ENCODE peak calls at places on chromosomes 2 and 18, in five cellular contexts. One of them, this sample, is unnamed.

GRCh38 chr2:133812826-133813617 is 244.8 kb upstream of the NCKAP5 start:
- DNase-seq in lung: no peak
- DNase-seq in hepatocyte: peak
- DNase-seq in A549: no peak
- DNase-seq in choroid plexus epithelial cell: no peak
- DNase-seq in this sample: peak

GRCh38 chr2:53445376-53446072 is 322.1 kb upstream of the CHAC2 start:
- DNase-seq in lung: no peak
- DNase-seq in hepatocyte: peak
- DNase-seq in A549: no peak
- DNase-seq in choroid plexus epithelial cell: peak
- DNase-seq in this sample: peak

GRCh38 chr2:113407446-113408099 is 29.9 kb upstream of the ZNG1B start:
- DNase-seq in lung: no peak
- DNase-seq in hepatocyte: peak
- DNase-seq in A549: peak
- DNase-seq in choroid plexus epithelial cell: peak
- DNase-seq in this sample: peak

GRCh38 chr2:176415156-176415870 is 146.1 kb downstream of the MTX2 start:
- DNase-seq in lung: no peak
- DNase-seq in hepatocyte: peak
- DNase-seq in A549: no peak
- DNase-seq in choroid plexus epithelial cell: no peak
- DNase-seq in this sample: no peak

GRCh38 chr2:170271340-170271739 is 93.4 kb downstream of the MYO3B start:
- DNase-seq in lung: no peak
- DNase-seq in hepatocyte: no peak
- DNase-seq in A549: no peak
- DNase-seq in choroid plexus epithelial cell: peak
- DNase-seq in this sample: no peak

GRCh38 chr2:200226652-200227426 is 79.7 kb upstream of the SPATS2L start:
- DNase-seq in lung: peak
- DNase-seq in hepatocyte: no peak
- DNase-seq in A549: no peak
- DNase-seq in choroid plexus epithelial cell: no peak
- DNase-seq in this sample: no peak

GRCh38 chr2:57726294-57726693 is 320.3 kb upstream of the VRK2 start:
- DNase-seq in lung: no peak
- DNase-seq in hepatocyte: no peak
- DNase-seq in A549: no peak
- DNase-seq in choroid plexus epithelial cell: no peak
- DNase-seq in this sample: no peak

GRCh38 chr18:9669016-9669415 is 39.1 kb upstream of the RAB31 start:
- DNase-seq in lung: no peak
- DNase-seq in hepatocyte: no peak
- DNase-seq in A549: no peak
- DNase-seq in choroid plexus epithelial cell: no peak
- DNase-seq in this sample: no peak

GRCh38 chr2:181457121-181457740 is at the start of gene ITGA4:
- DNase-seq in lung: peak
- DNase-seq in hepatocyte: peak
- DNase-seq in A549: peak
- DNase-seq in choroid plexus epithelial cell: peak
- DNase-seq in this sample: peak

GRCh38 chr18:52254367-52254766 is 85.6 kb upstream of the DCC start:
- DNase-seq in lung: no peak
- DNase-seq in hepatocyte: no peak
- DNase-seq in A549: no peak
- DNase-seq in choroid plexus epithelial cell: peak
- DNase-seq in this sample: no peak

DNA sequence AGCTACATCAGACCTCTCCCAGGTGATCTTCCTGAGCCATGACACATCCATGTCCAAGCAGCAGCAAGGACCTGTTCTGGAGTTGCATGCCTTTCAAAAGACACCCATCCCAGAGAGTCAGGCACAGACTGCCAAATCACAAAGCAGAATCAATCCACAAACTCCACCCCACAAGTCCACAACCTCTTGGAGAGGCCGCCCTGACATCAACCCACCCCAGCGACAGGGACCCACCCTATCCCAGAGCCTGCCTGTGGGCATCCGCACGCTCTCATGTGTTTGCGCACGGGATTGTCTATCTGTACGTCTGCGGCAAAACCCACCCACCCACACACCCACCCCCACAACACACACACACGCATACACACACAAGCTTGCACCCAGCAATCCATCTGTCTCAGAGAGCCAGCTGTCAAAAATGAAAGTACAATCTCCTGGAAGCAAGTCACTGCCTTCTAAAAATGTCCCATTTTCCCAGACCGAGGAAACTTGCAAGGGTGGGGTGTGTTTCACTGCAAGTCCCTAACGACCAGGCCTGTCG is 11.9 kb downstream of the SMAD7 start:
- DNase-seq in lung: no peak
- DNase-seq in hepatocyte: no peak
- DNase-seq in A549: no peak
- DNase-seq in choroid plexus epithelial cell: no peak
- DNase-seq in this sample: peak
- H3K4me3 ChIP-seq in lung: no peak
- H3K4me3 ChIP-seq in hepatocyte: no peak
- H3K4me3 ChIP-seq in A549: peak
- H3K4me3 ChIP-seq in choroid plexus epithelial cell: no peak
- H3K4me3 ChIP-seq in this sample: peak

GRCh38 chr2:127645395-127646291 is at the start of gene GPR17:
- DNase-seq in lung: no peak
- DNase-seq in hepatocyte: peak
- DNase-seq in A549: no peak
- DNase-seq in choroid plexus epithelial cell: no peak
- DNase-seq in this sample: no peak

GRCh38 chr2:127641846-127642510 is 4.0 kb upstream of the GPR17 start:
- DNase-seq in lung: no peak
- DNase-seq in hepatocyte: no peak
- DNase-seq in A549: no peak
- DNase-seq in choroid plexus epithelial cell: no peak
- DNase-seq in this sample: no peak

GRCh38 chr2:127642706-127643697 is 3.0 kb upstream of the GPR17 start:
- DNase-seq in lung: no peak
- DNase-seq in hepatocyte: no peak
- DNase-seq in A549: no peak
- DNase-seq in choroid plexus epithelial cell: no peak
- DNase-seq in this sample: no peak

GRCh38 chr2:127644661-127645394 is 1.1 kb upstream of the GPR17 start:
- DNase-seq in lung: no peak
- DNase-seq in hepatocyte: no peak
- DNase-seq in A549: no peak
- DNase-seq in choroid plexus epithelial cell: no peak
- DNase-seq in this sample: no peak

DNA sequence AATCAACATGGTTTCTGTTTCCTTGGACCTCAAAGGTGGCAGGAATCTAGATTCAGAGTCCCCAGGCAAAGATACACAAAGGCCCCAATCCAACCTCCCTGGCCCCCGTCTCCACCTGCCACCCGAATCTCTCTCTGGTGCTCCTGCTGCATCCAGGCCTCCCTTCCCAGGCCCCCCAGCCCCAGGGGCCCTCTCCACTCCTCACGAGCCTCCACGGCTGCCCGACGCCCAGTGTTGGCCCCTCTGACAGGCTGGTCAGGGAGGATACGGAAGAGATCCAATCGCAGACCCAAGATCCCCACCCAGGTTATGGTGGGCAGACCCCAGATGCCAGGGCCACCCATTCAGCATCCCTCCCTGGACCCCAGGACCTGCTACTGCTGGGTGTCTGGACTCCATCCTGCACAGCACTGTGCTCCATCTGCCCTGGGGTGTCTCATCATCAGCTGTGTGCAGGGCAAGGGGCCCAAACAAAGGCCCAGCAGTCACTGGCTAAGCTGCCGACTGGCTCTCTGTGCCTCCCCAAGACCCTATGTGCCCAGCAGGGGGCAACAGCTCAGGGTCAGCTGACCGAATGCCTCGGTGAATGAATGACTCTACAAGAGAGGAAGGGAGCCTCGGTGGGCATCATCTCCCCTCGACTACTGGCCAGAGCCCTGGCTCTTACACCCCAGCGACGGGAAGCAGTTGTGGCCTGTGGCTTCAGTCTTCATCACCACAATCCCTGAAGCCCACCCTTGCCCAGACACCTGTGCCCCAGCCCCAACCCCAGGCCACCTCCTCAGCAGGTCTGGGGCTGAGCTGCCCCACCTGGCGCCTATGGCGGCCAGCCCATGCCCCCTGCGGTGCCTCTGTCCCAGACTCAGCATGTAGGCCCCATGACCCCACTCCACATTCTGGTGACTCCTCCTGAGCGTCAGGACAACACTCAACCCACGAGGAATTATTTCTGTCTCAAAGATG is 2.0 kb upstream of the GPR17 start:
- DNase-seq in lung: no peak
- DNase-seq in hepatocyte: no peak
- DNase-seq in A549: no peak
- DNase-seq in choroid plexus epithelial cell: no peak
- DNase-seq in this sample: no peak
- TF ChIP-seq CTCF in lung: no peak
- TF ChIP-seq CTCF in hepatocyte: no peak
- TF ChIP-seq CTCF in A549: no peak
- TF ChIP-seq CTCF in choroid plexus epithelial cell: no peak
- TF ChIP-seq CTCF in this sample: peak

GRCh38 chr2:218782529-218782845 is 540 bp downstream of the CYP27A1 start:
- DNase-seq in lung: no peak
- DNase-seq in hepatocyte: peak
- DNase-seq in A549: no peak
- DNase-seq in choroid plexus epithelial cell: peak
- DNase-seq in this sample: peak

GRCh38 chr2:218780851-218781690 is 876 bp upstream of the CYP27A1 start:
- DNase-seq in lung: no peak
- DNase-seq in hepatocyte: peak
- DNase-seq in A549: no peak
- DNase-seq in choroid plexus epithelial cell: no peak
- DNase-seq in this sample: peak

GRCh38 chr2:218780026-218780425 is 1.9 kb upstream of the CYP27A1 start:
- DNase-seq in lung: no peak
- DNase-seq in hepatocyte: no peak
- DNase-seq in A549: no peak
- DNase-seq in choroid plexus epithelial cell: no peak
- DNase-seq in this sample: no peak

GRCh38 chr2:218783612-218784169 is 1.7 kb downstream of the CYP27A1 start:
- DNase-seq in lung: no peak
- DNase-seq in hepatocyte: no peak
- DNase-seq in A549: no peak
- DNase-seq in choroid plexus epithelial cell: no peak
- DNase-seq in this sample: no peak

DNA sequence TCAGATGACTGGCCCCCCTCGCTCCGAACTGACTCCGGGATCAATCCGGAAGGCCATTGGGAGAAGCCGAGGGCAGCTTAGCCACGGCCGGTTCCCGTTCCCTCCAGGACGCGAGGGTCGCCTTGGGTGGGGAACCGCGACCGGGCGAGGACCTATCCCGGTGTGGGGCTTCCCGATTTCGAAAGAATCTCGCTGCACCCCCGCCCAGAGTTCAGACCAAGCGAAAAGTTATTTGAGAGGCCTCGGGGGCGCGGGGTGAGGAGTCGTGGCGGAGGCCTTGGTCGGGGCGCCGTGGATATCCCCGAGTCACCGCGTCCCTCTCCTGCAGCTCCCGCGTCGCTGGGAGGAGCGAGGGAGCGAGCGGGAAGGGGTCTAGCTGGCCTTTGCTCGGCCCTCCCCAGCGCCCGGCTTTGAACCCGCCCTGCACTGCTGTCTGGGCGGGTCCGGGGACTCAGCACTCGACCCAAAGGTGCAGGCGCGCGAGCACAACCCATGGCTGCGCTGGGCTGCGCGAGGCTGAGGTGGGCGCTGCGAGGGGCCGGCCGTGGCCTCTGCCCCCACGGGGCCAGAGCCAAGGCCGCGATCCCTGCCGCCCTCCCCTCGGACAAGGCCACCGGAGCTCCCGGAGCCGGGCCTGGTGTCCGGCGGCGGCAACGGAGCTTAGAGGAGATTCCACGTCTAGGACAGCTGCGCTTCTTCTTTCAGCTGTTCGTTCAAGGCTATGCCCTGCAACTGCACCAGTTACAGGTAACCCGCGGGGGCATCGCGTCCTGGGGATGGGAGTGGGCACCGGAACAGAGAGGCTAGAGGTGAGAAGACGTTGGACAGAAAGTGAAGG is at the start of gene CYP27A1:
- DNase-seq in lung: peak
- DNase-seq in hepatocyte: peak
- DNase-seq in A549: no peak
- DNase-seq in choroid plexus epithelial cell: peak
- DNase-seq in this sample: peak
- H3K4me3 ChIP-seq in lung: peak
- H3K4me3 ChIP-seq in hepatocyte: peak
- H3K4me3 ChIP-seq in A549: no peak
- H3K4me3 ChIP-seq in choroid plexus epithelial cell: peak
- H3K4me3 ChIP-seq in this sample: peak

GRCh38 chr2:166364476-166365161 is 11.1 kb downstream of the SCN9A start:
- DNase-seq in lung: no peak
- DNase-seq in hepatocyte: no peak
- DNase-seq in A549: no peak
- DNase-seq in choroid plexus epithelial cell: no peak
- DNase-seq in this sample: no peak

GRCh38 chr2:166360906-166361305 is 14.8 kb downstream of the SCN9A start:
- DNase-seq in lung: no peak
- DNase-seq in hepatocyte: no peak
- DNase-seq in A549: no peak
- DNase-seq in choroid plexus epithelial cell: no peak
- DNase-seq in this sample: no peak

GRCh38 chr2:166365239-166365638 is 10.5 kb downstream of the SCN9A start:
- DNase-seq in lung: no peak
- DNase-seq in hepatocyte: no peak
- DNase-seq in A549: no peak
- DNase-seq in choroid plexus epithelial cell: no peak
- DNase-seq in this sample: no peak

GRCh38 chr2:166360426-166360825 is 15.3 kb downstream of the SCN9A start:
- DNase-seq in lung: no peak
- DNase-seq in hepatocyte: no peak
- DNase-seq in A549: no peak
- DNase-seq in choroid plexus epithelial cell: no peak
- DNase-seq in this sample: no peak

DNA sequence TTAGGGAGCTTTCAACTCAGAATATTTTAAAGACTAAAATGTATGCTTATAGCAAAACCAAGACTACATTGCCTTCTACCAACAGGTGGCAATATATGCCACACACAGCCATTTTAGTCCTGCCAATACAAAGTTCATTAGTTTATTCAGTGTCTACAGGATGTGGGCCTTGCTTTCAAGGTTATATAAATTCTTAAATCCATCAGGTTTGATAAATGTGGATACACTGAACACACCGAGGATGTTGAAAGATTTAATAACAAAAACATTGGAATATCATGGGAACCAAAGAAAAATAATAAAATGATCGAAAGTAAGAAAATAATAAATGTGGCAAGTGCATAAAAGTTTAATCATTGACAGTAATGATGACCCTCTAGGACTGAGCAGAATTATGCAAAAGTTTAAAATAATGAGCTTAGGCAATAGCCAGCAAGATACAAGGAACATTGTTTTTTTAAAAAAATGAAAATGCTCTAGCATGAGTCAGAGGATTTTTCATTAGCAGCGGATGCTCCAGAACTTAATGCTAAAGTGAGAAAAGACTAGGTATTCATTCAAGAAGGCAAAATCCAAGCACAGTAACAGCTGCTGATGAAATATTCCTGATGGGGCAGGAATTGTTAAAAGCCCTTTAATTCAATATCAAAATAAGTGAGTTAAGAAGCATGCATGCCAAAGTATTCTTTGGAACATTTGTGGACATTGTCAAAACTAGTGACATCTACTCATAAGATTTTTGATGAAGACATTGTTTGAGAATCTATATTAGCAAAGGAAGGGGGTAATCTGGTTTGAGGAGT is 14.2 kb downstream of the SCN9A start:
- DNase-seq in lung: no peak
- DNase-seq in hepatocyte: peak
- DNase-seq in A549: no peak
- DNase-seq in choroid plexus epithelial cell: peak
- DNase-seq in this sample: peak
- TF ChIP-seq CTCF in lung: peak
- TF ChIP-seq CTCF in hepatocyte: peak
- TF ChIP-seq CTCF in A549: peak
- TF ChIP-seq CTCF in choroid plexus epithelial cell: peak
- TF ChIP-seq CTCF in this sample: peak